ENCODE peak calls at places on chromosomes 5 and 9, in nine cellular contexts. O is IMR-90; I is neural progenitor cell; T is heart left ventricle; V is tibial nerve; J is CD8-positive, alpha-beta T cell; C is thoracic aorta; X is AG09309; G is cardiac fibroblast. F is an unnamed sample.

GRCh38 chr5:169521366-169521983 is 62.1 kb upstream of the SPDL1 start:
- DNase-seq in O (no peak), I (no peak), T (peak; percentile 73), V (no peak), J (no peak), C (no peak), X (no peak), G (no peak), F (no peak)

GRCh38 chr5:179470191-179470590 is 80.2 kb upstream of the RUFY1 start:
- DNase-seq in O (no peak), I (no peak), T (no peak), V (no peak), J (no peak), C (no peak), X (no peak), G (no peak), F (no peak)

GRCh38 chr5:133340002-133340755 is 272.2 kb downstream of the FSTL4 start:
- DNase-seq in O (no peak), I (no peak), T (no peak), V (no peak), J (no peak), C (no peak), X (no peak), G (no peak), F (no peak)

GRCh38 chr9:80968611-80969010 is 720.7 kb downstream of the TLE1 start:
- DNase-seq in O (peak; percentile 87), I (no peak), T (no peak), V (no peak), J (no peak), C (no peak), X (peak; percentile 42), G (peak; percentile 87), F (peak; percentile 46)

GRCh38 chr5:57499262-57500050 is 16.8 kb upstream of the ACTBL2 start:
- DNase-seq in O (peak; percentile 69), I (peak; percentile 70), T (no peak), V (no peak), J (no peak), C (no peak), X (no peak), G (peak; percentile 86), F (no peak)

GRCh38 chr5:133398646-133399081 is 213.7 kb downstream of the FSTL4 start:
- DNase-seq in O (no peak), I (no peak), T (no peak), V (no peak), J (no peak), C (no peak), X (no peak), G (no peak), F (no peak)

GRCh38 chr5:169226904-169227303 is 74.0 kb downstream of the SLIT3 start:
- DNase-seq in O (no peak), I (no peak), T (no peak), V (no peak), J (no peak), C (no peak), X (no peak), G (no peak), F (no peak)

GRCh38 chr5:95808686-95809413 is 13.7 kb downstream of the GLRX start:
- DNase-seq in O (peak; percentile 52), I (no peak), T (peak; percentile 86), V (peak; percentile 64), J (peak; percentile 66), C (peak; percentile 63), X (no peak), G (peak; percentile 95), F (peak; percentile 46)

GRCh38 chr5:50691399-50692016 is 25.1 kb downstream of the PARP8 start:
- DNase-seq in O (no peak), I (peak; percentile 30), T (no peak), V (no peak), J (no peak), C (no peak), X (no peak), G (no peak), F (no peak)

GRCh38 chr9:121720992-121721350 is 69.5 kb downstream of the DAB2IP start:
- DNase-seq in O (no peak), I (no peak), T (no peak), V (no peak), J (no peak), C (no peak), X (no peak), G (no peak), F (no peak)

GRCh38 chr5:92177926-92178487 is 794.9 kb upstream of the ARRDC3 start:
- DNase-seq in O (no peak), I (no peak), T (no peak), V (no peak), J (no peak), C (no peak), X (peak; percentile 5), G (no peak), F (no peak)

GRCh38 chr5:123610665-123611406 is 98.9 kb downstream of the CSNK1G3 start:
- DNase-seq in O (peak; percentile 80), I (peak; percentile 59), T (no peak), V (no peak), J (no peak), C (no peak), X (peak; percentile 45), G (peak; percentile 86), F (peak; percentile 26)

GRCh38 chr9:93507780-93508179 is 54.4 kb upstream of the FAM120AOS start:
- DNase-seq in O (no peak), I (no peak), T (no peak), V (no peak), J (no peak), C (no peak), X (no peak), G (no peak), F (no peak)

GRCh38 chr9:37386988-37387387 is 35.5 kb upstream of the GRHPR start:
- DNase-seq in O (no peak), I (no peak), T (no peak), V (no peak), J (no peak), C (no peak), X (no peak), G (no peak), F (no peak)

GRCh38 chr5:154405078-154405792 is 40.6 kb upstream of the SAP30L start:
- DNase-seq in O (peak; percentile 68), I (peak; percentile 92), T (peak; percentile 82), V (peak; percentile 61), J (peak; percentile 60), C (peak; percentile 16), X (no peak), G (peak; percentile 80), F (no peak)

GRCh38 chr5:163649522-163649921 is 144.1 kb downstream of the MAT2B start:
- DNase-seq in O (peak; percentile 62), I (no peak), T (no peak), V (no peak), J (no peak), C (no peak), X (no peak), G (peak; percentile 88), F (no peak)

GRCh38 chr5:56025303-56025885 is 30.6 kb upstream of the IL6ST start:
- DNase-seq in O (peak; percentile 21), I (no peak), T (no peak), V (no peak), J (no peak), C (no peak), X (no peak), G (peak; percentile 16), F (no peak)

GRCh38 chr9:82148849-82149544 is 160.4 kb downstream of the SPATA31D1 start:
- DNase-seq in O (peak; percentile 89), I (no peak), T (no peak), V (no peak), J (no peak), C (no peak), X (peak; percentile 95), G (peak; percentile 60), F (peak; percentile 80)

GRCh38 chr9:655875-656274 is 185.6 kb upstream of the DMRT1 start:
- DNase-seq in O (no peak), I (no peak), T (peak; percentile 97), V (peak; percentile 50), J (no peak), C (no peak), X (no peak), G (peak; percentile 49), F (no peak)

GRCh38 chr9:90132866-90133265 is 509.8 kb downstream of the DIRAS2 start:
- DNase-seq in O (no peak), I (no peak), T (no peak), V (no peak), J (no peak), C (no peak), X (no peak), G (no peak), F (no peak)

GRCh38 chr5:7597058-7597457 is 201.1 kb downstream of the ADCY2 start:
- DNase-seq in O (no peak), I (no peak), T (no peak), V (no peak), J (no peak), C (no peak), X (no peak), G (no peak), F (no peak)

GRCh38 chr5:178338126-178338749 is 105.6 kb upstream of the PHYKPL start:
- DNase-seq in O (no peak), I (no peak), T (peak; percentile 22), V (no peak), J (no peak), C (no peak), X (no peak), G (no peak), F (no peak)

GRCh38 chr5:172284275-172284971 is 859 bp upstream of the UBTD2 start:
- DNase-seq in O (no peak), I (no peak), T (no peak), V (peak; percentile 17), J (no peak), C (no peak), X (no peak), G (peak; percentile 27), F (no peak)

GRCh38 chr9:94553029-94553938 is 1.6 kb upstream of the PCAT7 start:
- DNase-seq in O (no peak), I (peak; percentile 45), T (no peak), V (no peak), J (no peak), C (no peak), X (no peak), G (no peak), F (no peak)
- H3K4me3 ChIP-seq in O (no peak overlapping the region), I (peak overlapping the region; percentile 66), T (no peak overlapping the region), V (no peak overlapping the region), J (no peak overlapping the region), C (no peak overlapping the region), X (no peak overlapping the region), G (no peak overlapping the region), F (no peak overlapping the region)

GRCh38 chr5:4395752-4396151 is 744.4 kb upstream of the ADAMTS16 start:
- DNase-seq in O (no peak), I (no peak), T (no peak), V (no peak), J (no peak), C (no peak), X (no peak), G (no peak), F (no peak)
- TF ChIP-seq CTCF in O (no peak), I (no peak), T (no peak), V (no peak), J (no peak), C (no peak), X (no peak), G (no peak), F (no peak)

GRCh38 chr5:139404484-139404840 is 573 bp upstream of the SPATA24 start:
- DNase-seq in O (no peak), I (no peak), T (no peak), V (no peak), J (no peak), C (no peak), X (no peak), G (no peak), F (no peak)
- H3K4me3 ChIP-seq in O (peak overlapping the region; percentile 20), I (peak overlapping the region; percentile 59), T (peak overlapping the region; percentile 47), V (peak overlapping the region; percentile 58), J (peak overlapping the region; percentile 34), C (peak overlapping the region; percentile 67), X (no peak overlapping the region), G (no peak overlapping the region), F (peak overlapping the region; percentile 29)

GRCh38 chr5:15844253-15844652 is 335.3 kb downstream of the MARCHF11 start:
- DNase-seq in O (no peak), I (no peak), T (no peak), V (no peak), J (no peak), C (no peak), X (no peak), G (no peak), F (no peak)
- TF ChIP-seq CTCF in O (no peak), I (no peak), T (no peak), V (no peak), J (no peak), C (no peak), X (no peak), G (no peak), F (no peak)